ENCODE peak calls at places on chromosomes 12 and 14, in five cellular contexts. Y is cardiac muscle cell; D is CD8-positive, alpha-beta memory T cell; C is aorta; R is lung. J is an unnamed sample.
A peak's percentile ranks its signal among the peaks of the same experiment; 100 is the strongest.

GRCh38 chr12:79203103-79203502 is 338.5 kb downstream of the SYT1 start:
- DNase-seq in C (no peak), Y (no peak), D (no peak), R (no peak), J (no peak)

GRCh38 chr12:113299619-113300237 is 35.2 kb downstream of the SLC8B1 start:
- DNase-seq in Y (peak; percentile 24), D (no peak), C (peak; percentile 88), R (peak; percentile 81), J (peak; percentile 75)

GRCh38 chr14:36835145-36835544 is 173.5 kb downstream of the PAX9 start:
- DNase-seq in Y (peak; percentile 15), C (no peak), D (no peak), R (no peak), J (no peak)

GRCh38 chr14:35287481-35288013 is 4.6 kb upstream of the PSMA6 start:
- DNase-seq in D (no peak), C (no peak), Y (no peak), R (no peak), J (no peak)

GRCh38 chr12:115185529-115185928 is 501.6 kb upstream of the TBX3 start:
- DNase-seq in C (no peak), R (no peak), Y (no peak), D (no peak), J (no peak)

GRCh38 chr12:132484891-132485441 is 5.0 kb upstream of the FBRSL1 start:
- DNase-seq in R (no peak), C (no peak), Y (no peak), D (no peak), J (no peak)

GRCh38 chr12:84058136-84058535 is 854.5 kb downstream of the SLC6A15 start:
- DNase-seq in Y (peak; percentile 56), D (no peak), C (no peak), R (no peak), J (no peak)

GRCh38 chr12:11621797-11622423 is 27.6 kb upstream of the ETV6 start:
- DNase-seq in Y (no peak), D (no peak), R (no peak), C (no peak), J (no peak)

GRCh38 chr12:96906849-96907664 is at the start of gene NEDD1:
- DNase-seq in R (peak; percentile 87), Y (peak; percentile 91), C (peak; percentile 96), D (peak; percentile 80), J (peak; percentile 78)

GRCh38 chr14:22900088-22900799 is 17.2 kb downstream of the REM2 start:
- DNase-seq in Y (peak; percentile 76), R (no peak), D (no peak), C (peak; percentile 31), J (no peak)

GRCh38 chr14:81162941-81163340 is 57.8 kb downstream of the GTF2A1 start:
- DNase-seq in R (no peak), Y (no peak), C (no peak), D (no peak), J (no peak)

GRCh38 chr12:47032644-47033043 is 46.8 kb upstream of the PCED1B start:
- DNase-seq in R (no peak), D (no peak), Y (peak; percentile 61), C (no peak), J (no peak)

GRCh38 chr14:102906616-102907302 is 15.7 kb upstream of the AMN start:
- DNase-seq in D (no peak), R (no peak), C (peak; percentile 66), Y (no peak), J (no peak)

GRCh38 chr14:38202444-38203191 is 5.1 kb upstream of the SSTR1 start:
- DNase-seq in R (no peak), C (no peak), D (no peak), Y (no peak), J (no peak)

GRCh38 chr12:106118-106561 is 39.6 kb downstream of the IQSEC3 start:
- DNase-seq in R (no peak), C (no peak), Y (no peak), D (no peak), J (no peak)

GRCh38 chr14:39276579-39277114 is 42.9 kb downstream of the MIA2 start:
- DNase-seq in R (no peak), C (no peak), Y (no peak), D (no peak), J (no peak)

GRCh38 chr12:47841506-47841905 is 21.8 kb upstream of the HDAC7 start:
- DNase-seq in R (no peak), Y (no peak), C (no peak), D (no peak), J (no peak)

GRCh38 chr12:14930299-14930698 is 8.0 kb downstream of the ERP27 start:
- DNase-seq in Y (no peak), C (no peak), D (no peak), R (no peak), J (no peak)

GRCh38 chr14:23984891-23985607 is 3.7 kb upstream of the DHRS4L2 start:
- DNase-seq in R (no peak), Y (no peak), D (no peak), C (no peak), J (no peak)

GRCh38 chr14:102911991-102912761 is 10.3 kb upstream of the AMN start:
- DNase-seq in Y (no peak), R (no peak), D (no peak), C (peak; percentile 49), J (no peak)

GRCh38 chr14:49621114-49621881 is 699 bp downstream of the MGAT2 start:
- DNase-seq in C (peak; percentile 94), R (peak; percentile 70), D (no peak), Y (no peak), J (peak; percentile 80)

GRCh38 chr14:37201724-37202123 is 4.0 kb downstream of the MIPOL1 start:
- DNase-seq in Y (no peak), D (no peak), C (no peak), R (no peak), J (no peak)

GRCh38 chr12:46798056-46798455 is 27.7 kb downstream of the SLC38A4 start:
- DNase-seq in C (no peak), Y (no peak), D (no peak), R (no peak), J (no peak)

GRCh38 chr12:53128780-53129747 is 25.8 kb downstream of the SOAT2 start:
- DNase-seq in D (no peak), R (no peak), C (no peak), Y (no peak), J (no peak)

GRCh38 chr14:88005978-88006851 is 1.3 kb downstream of the GPR65 start:
- DNase-seq in Y (no peak), D (peak; percentile 36), R (no peak), C (no peak), J (no peak)

GRCh38 chr12:80902711-80903110 is 35.0 kb downstream of the LIN7A start:
- DNase-seq in D (no peak), C (no peak), Y (no peak), R (no peak), J (no peak)

GRCh38 chr12:12563529-12563928 is 866 bp upstream of the DUSP16 start:
- DNase-seq in C (no peak), D (no peak), R (no peak), Y (peak; percentile 19), J (no peak)

GRCh38 chr14:100062602-100063001 is 2.6 kb upstream of the EVL start:
- DNase-seq in C (no peak), D (no peak), Y (no peak), R (no peak), J (no peak)
- H3K4me1 ChIP-seq in C (no peaks in the 10 kb centered on the region), D (peaks cover 75% of the 10 kb centered on the region), Y (peaks cover 26% of the 10 kb centered on the region), R (peaks cover 9% of the 10 kb centered on the region), J (peaks cover 19% of the 10 kb centered on the region)

GRCh38 chr12:21505888-21506287 is 4.3 kb downstream of the GOLT1B start:
- DNase-seq in C (no peak), Y (no peak), D (no peak), R (no peak), J (no peak)

DNA sequence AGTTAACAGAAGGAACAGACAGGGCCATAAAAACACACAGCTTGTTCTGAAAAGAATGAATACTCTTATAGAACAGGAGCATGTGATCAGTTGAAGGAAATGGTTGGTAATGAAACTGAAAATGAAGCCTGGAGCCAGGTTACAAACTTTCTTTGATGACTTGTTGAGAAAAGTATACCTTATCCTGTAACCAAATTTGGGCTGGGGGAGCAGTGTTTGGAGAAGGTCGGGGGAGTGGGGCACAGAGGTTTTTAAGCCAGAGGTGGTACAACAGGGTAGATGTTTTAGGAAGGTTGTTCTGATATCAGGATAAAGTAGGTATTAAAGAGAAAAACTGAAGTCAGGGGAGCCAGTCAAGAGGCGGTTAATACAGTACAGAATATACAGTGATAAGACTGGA is 8.2 kb downstream of the GOLT1B start:
- DNase-seq in R (no peak), Y (no peak), C (no peak), D (no peak), J (no peak)
- H3K4me3 ChIP-seq in R (no peak overlapping the region), Y (no peak overlapping the region), C (no peak overlapping the region), D (peak overlapping the region; percentile 10), J (no peak overlapping the region)

GRCh38 chr12:92395322-92395721 is 249.7 kb upstream of the BTG1 start:
- DNase-seq in R (no peak), Y (no peak), C (no peak), D (no peak), J (no peak)

GRCh38 chr12:92400006-92400405 is 254.4 kb upstream of the BTG1 start:
- DNase-seq in D (no peak), R (no peak), C (no peak), Y (no peak), J (no peak)

GRCh38 chr12:92402415-92402814 is 256.8 kb upstream of the BTG1 start:
- DNase-seq in Y (no peak), D (no peak), C (no peak), R (no peak), J (no peak)

GRCh38 chr12:92396647-92397258 is 251.1 kb upstream of the BTG1 start:
- DNase-seq in Y (no peak), D (no peak), R (no peak), C (no peak), J (no peak)

DNA sequence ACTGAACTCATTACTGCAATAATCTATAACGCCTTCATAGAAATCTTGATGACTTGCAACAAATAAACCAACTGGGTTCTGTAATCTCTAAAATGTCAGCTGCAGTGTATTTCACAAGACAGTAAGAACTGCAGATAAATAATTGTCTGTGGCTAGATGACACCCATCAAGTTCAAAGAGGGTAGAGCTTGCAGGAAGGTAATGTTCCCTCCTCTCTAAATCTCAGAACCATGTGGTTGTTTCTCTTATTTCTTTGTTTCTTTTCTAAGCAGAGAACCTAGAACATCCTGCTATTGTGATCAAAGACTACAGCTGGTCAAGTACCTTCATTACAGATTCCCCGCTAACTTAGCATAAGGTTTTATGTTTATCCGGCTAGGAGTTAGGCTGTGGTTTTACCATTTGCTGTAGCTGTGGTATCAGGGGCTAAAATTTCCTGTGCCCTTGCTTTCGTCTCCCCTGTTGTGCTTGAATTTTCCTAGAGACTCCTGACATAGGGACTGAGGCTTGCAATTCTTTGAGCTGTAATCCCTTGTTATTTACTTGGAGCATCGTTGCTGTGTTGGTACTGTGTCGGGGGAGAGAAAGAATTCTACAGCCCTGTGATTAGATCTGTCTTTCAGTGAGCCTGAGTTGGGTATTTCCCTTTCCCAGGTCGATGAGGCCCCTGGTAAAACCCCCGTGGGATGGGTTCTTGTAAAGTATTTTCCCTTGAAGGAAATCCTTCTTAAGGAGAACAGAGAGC is 253.1 kb upstream of the BTG1 start:
- DNase-seq in R (no peak), C (no peak), D (no peak), Y (no peak), J (no peak)
- H3K4me1 ChIP-seq in R (peaks cover 8% of the 10 kb centered on the region), C (no peaks in the 10 kb centered on the region), D (peaks cover 99% of the 10 kb centered on the region), Y (peaks cover 20% of the 10 kb centered on the region), J (peaks cover 12% of the 10 kb centered on the region)

DNA sequence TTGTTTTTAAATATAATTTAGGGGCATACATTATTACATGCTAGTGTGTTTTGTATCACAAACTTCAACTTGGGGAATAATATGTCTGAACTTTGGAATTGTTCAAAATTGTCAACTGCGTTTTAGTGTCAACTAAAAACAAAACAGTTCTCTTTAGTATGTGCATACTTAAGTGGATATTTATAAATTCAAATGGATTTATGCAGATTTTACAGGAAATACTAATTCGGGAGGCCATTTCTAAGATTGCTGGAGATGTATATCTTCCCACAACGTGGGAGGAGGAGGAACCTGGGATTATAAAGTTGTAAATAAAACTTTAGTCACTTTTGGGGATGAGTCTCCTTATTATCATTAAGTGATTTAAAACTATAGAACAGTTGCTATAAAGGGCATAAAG is 2.5 kb downstream of the PDE3A start:
- DNase-seq in R (no peak), Y (no peak), D (no peak), C (no peak), J (no peak)
- H3K4me3 ChIP-seq in R (no peak overlapping the region), Y (no peak overlapping the region), D (no peak overlapping the region), C (peak overlapping the region; percentile 95), J (no peak overlapping the region)

J was measured in RWPE2.